ENCODE peak calls at places on chromosome 7, in five cellular contexts. U, S, J, K and V are unnamed samples. For H3K79me2, the result is how much of the 10 kb centered on the place peaks cover.

GRCh38 chr7:149285581-149285975 is 23.6 kb downstream of the ZNF783 start:
- DNase-seq in K (peak), U (no peak), S (no peak), J (peak), V (peak)

GRCh38 chr7:7944619-7945282 is 23.8 kb upstream of the GLCCI1 start:
- DNase-seq in S (no peak), J (no peak), U (no peak), K (no peak), V (peak)

GRCh38 chr7:142516038-142516501 is 233.2 kb upstream of the PRSS1 start:
- DNase-seq in K (peak), S (peak), J (peak), U (peak), V (peak)

GRCh38 chr7:100561491-100562194 is 12.1 kb downstream of the SAP25 start:
- DNase-seq in U (no peak), J (no peak), K (no peak), S (no peak), V (no peak)

GRCh38 chr7:101666751-101667150 is 37.7 kb upstream of the MYL10 start:
- DNase-seq in S (no peak), J (no peak), K (peak), U (no peak), V (no peak)

GRCh38 chr7:152335900-152336571 is 99.8 kb downstream of the KMT2C start:
- DNase-seq in U (no peak), S (no peak), K (peak), J (no peak), V (no peak)

GRCh38 chr7:28872226-28872625 is 85.9 kb downstream of the TRIL start:
- DNase-seq in J (peak), K (no peak), U (no peak), S (no peak), V (no peak)

GRCh38 chr7:87345962-87346371 is 503 bp downstream of the CROT start:
- DNase-seq in U (peak), S (no peak), J (peak), K (peak), V (peak)

GRCh38 chr7:76220185-76221057 is 18.7 kb downstream of the SRRM3 start:
- DNase-seq in K (peak), J (peak), U (peak), S (no peak), V (peak)

GRCh38 chr7:142320883-142321282 is 63.0 kb upstream of the PRSS58 start:
- DNase-seq in S (no peak), J (no peak), K (no peak), U (no peak), V (no peak)

GRCh38 chr7:30285531-30286284 is 1.3 kb downstream of the ZNRF2 start:
- DNase-seq in K (peak), J (peak), U (peak), S (no peak), V (peak)

GRCh38 chr7:22109761-22110160 is 164.1 kb upstream of the CDCA7L start:
- DNase-seq in K (peak), J (peak), U (peak), S (peak), V (peak)

GRCh38 chr7:85890244-85890811 is 703.5 kb upstream of the SEMA3D start:
- DNase-seq in S (peak), U (peak), J (peak), K (peak), V (peak)

GRCh38 chr7:84237533-84238173 is 43.1 kb upstream of the SEMA3A start:
- DNase-seq in U (no peak), S (peak), K (peak), J (peak), V (no peak)

GRCh38 chr7:90708841-90709317 is 112.8 kb downstream of the CDK14 start:
- DNase-seq in U (peak), K (peak), S (peak), J (peak), V (peak)

GRCh38 chr7:140640060-140640611 is 477 bp downstream of the DENND2A start:
- DNase-seq in J (peak), S (no peak), K (peak), U (peak), V (peak)

GRCh38 chr7:132090444-132090843 is 485.8 kb downstream of the PLXNA4 start:
- DNase-seq in U (no peak), K (no peak), S (no peak), J (no peak), V (no peak)

GRCh38 chr7:42285383-42285824 is 48.4 kb upstream of the GLI3 start:
- DNase-seq in S (no peak), K (peak), U (no peak), J (peak), V (no peak)

GRCh38 chr7:44673771-44674170 is 67.3 kb downstream of the OGDH start:
- DNase-seq in U (no peak), J (no peak), S (no peak), K (no peak), V (no peak)

GRCh38 chr7:6092953-6093354 is 61.8 kb downstream of the ANKRD61 start:
- DNase-seq in S (no peak), K (peak), U (no peak), J (no peak), V (no peak)

GRCh38 chr7:80145780-80146422 is 11.3 kb downstream of the GNAI1 start:
- DNase-seq in U (peak), S (no peak), K (peak), J (no peak), V (no peak)

GRCh38 chr7:142581341-142581740 is 167.9 kb upstream of the PRSS1 start:
- DNase-seq in K (peak), S (no peak), U (no peak), J (peak), V (no peak)

GRCh38 chr7:24705481-24705954 is 51.7 kb downstream of the GSDME start:
- DNase-seq in S (no peak), U (no peak), K (no peak), J (no peak), V (no peak)

GRCh38 chr7:43570688-43571365 is 12.1 kb upstream of the STK17A start:
- DNase-seq in K (peak), U (no peak), J (peak), S (no peak), V (no peak)
- TF ChIP-seq EZH2phosphoT487 in K (no peak), U (no peak), J (no peak), S (no peak), V (no peak)

GRCh38 chr7:127588019-127588696 is at the start of gene ARF5:
- DNase-seq in U (peak), K (peak), S (peak), J (peak), V (peak)

GRCh38 chr7:127586346-127586745 is 950 bp upstream of the GCC1 start:
- DNase-seq in J (peak), S (no peak), K (no peak), U (no peak), V (no peak)

GRCh38 chr7:127588697-127589482 is 679 bp downstream of the ARF5 start:
- DNase-seq in K (peak), U (peak), S (peak), J (peak), V (peak)

GRCh38 chr7:127589901-127590300 is 1.7 kb downstream of the ARF5 start:
- DNase-seq in J (no peak), K (peak), U (no peak), S (no peak), V (no peak)

GRCh38 chr7:127587663-127588018 is 570 bp upstream of the ARF5 start:
- DNase-seq in S (no peak), K (peak), U (no peak), J (no peak), V (no peak)
- H3K79me2 ChIP-seq in S (under half), K (half or more), U (under half), J (under half), V (under half)

GRCh38 chr7:73879977-73880681 is 19.2 kb downstream of the TMEM270 start:
- DNase-seq in J (no peak), U (no peak), S (no peak), K (peak), V (no peak)
- TF ChIP-seq EZH2 in J (no peak), U (no peak), S (no peak), K (no peak), V (no peak)

GRCh38 chr7:120877706-120878105 is 19.8 kb upstream of the TSPAN12 start:
- DNase-seq in U (no peak), S (no peak), J (no peak), K (peak), V (no peak)

GRCh38 chr7:120873367-120873766 is 15.4 kb upstream of the TSPAN12 start:
- DNase-seq in J (no peak), S (no peak), U (no peak), K (no peak), V (peak)

GRCh38 chr7:120876922-120877321 is 19.0 kb upstream of the TSPAN12 start:
- DNase-seq in U (no peak), J (peak), K (no peak), S (no peak), V (no peak)

GRCh38 chr7:120874016-120874415 is 16.1 kb upstream of the TSPAN12 start:
- DNase-seq in K (no peak), S (no peak), J (no peak), U (no peak), V (no peak)

GRCh38 chr7:120874722-120875121 is 16.8 kb upstream of the TSPAN12 start:
- DNase-seq in K (no peak), J (no peak), U (no peak), S (no peak), V (no peak)
- TF ChIP-seq EZH2phosphoT487 in K (no peak), J (no peak), U (no peak), S (no peak), V (no peak)

GRCh38 chr7:512146-512510 is 7.5 kb downstream of the PDGFA start:
- DNase-seq in J (no peak), S (no peak), K (no peak), U (no peak), V (no peak)
- H3K79me2 ChIP-seq in J (under half), S (under half), K (under half), U (under half), V (under half)

DNA sequence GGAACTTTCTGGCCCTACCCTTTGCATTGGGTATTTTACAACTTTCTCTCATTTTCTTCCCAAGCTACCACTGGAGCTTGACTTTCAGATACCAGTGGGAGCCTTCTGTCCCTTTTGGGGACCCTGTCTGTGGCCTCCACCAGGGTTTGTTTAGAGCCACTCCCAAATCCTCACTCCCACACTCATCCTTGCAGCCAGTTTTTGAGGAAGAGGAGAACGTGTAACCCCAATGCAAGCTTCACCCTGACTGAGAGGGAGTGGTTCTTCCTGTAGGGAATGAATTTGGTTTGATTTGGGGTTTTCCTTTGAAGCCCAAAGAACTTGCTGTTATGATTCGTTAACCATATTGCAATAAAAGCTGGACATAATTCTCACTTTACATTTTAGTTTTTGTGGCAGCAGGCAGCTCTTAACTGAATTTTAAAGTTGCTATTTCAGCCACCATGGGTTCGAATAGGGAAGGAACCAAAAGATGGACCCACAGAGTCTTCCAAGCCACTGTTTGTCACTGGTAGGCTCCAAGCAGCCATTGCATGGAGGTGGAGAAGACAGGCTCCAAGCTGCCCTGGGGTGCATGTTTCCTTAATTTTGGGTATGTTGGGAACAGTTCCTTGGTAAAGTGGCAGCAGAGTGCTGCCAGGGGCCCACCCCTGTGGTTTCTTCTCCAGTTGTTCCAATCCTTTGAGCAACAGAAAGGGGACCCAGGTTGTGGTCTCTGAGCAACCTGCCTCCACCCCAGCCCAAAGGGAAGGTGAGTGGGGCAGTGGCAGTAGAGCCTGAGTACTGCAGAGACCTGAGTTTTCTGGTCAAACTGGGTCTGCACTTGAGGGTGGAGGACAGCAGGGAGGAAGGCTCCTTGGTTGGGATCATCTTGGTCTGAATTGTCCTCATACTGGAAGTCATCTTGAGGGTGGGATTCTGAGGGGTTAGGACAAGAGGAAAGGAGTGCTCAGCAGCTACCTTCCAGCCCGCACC is 5.1 kb downstream of the EVX1 start:
- DNase-seq in U (no peak), J (no peak), S (no peak), K (no peak), V (no peak)
- TF ChIP-seq EZH2 in U (no peak), J (no peak), S (no peak), K (no peak), V (no peak)

GRCh38 chr7:14504134-14504533 is 398.4 kb downstream of the DGKB start:
- DNase-seq in J (no peak), K (no peak), S (no peak), U (no peak), V (peak)
- TF ChIP-seq EZH2phosphoT487 in J (no peak), K (no peak), S (no peak), U (no peak), V (no peak)

DNA sequence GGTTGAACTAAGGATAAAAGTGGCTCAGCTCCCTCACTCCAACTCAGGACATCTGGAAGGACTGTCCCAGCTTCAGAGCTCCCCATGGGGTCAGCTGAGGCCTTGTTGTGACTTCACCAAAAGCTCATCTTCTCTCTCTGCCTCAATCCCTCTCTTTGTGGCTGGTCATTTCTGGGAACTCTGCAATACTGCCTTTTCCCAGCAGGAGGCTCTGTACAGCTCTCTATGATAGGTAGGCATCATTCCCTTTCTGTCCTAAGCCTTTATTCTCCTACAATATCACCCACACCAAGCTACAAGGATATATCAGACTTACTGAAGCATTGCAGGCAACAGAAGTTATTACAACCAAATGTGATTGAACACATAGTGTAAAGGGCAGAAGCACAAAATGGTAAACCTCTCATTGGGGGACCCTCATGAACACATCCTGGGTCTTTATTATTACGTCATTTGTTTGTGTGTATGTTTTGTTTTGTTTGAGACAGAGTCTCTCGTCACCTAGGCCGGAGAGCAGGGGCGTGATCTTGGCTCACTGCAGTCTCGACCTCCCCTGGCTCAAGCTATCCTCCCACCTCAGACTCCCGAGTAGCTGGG is 36.7 kb upstream of the PRPS1L1 start:
- DNase-seq in K (peak), S (no peak), J (peak), U (peak), V (peak)
- H3K79me2 ChIP-seq in K (under half), S (under half), J (under half), U (under half), V (under half)